ENCODE peak calls at places on chromosomes 3 and 15, in five cellular contexts. One of them, this sample, is unnamed. For H3K4me1, the result is how much of the 10 kb centered on the place peaks cover.

GRCh38 chr3:136728918-136729317 is 23.3 kb downstream of the STAG1 start:
- DNase-seq in endothelial cell of umbilical vein: no peak
- DNase-seq in breast epithelium: no peak
- DNase-seq in HepG2: no peak
- DNase-seq in HCT116: no peak
- DNase-seq in this sample: no peak

GRCh38 chr3:42499478-42499871 is 3.0 kb upstream of the VIPR1 start:
- DNase-seq in endothelial cell of umbilical vein: no peak
- DNase-seq in breast epithelium: peak
- DNase-seq in HepG2: no peak
- DNase-seq in HCT116: no peak
- DNase-seq in this sample: peak

GRCh38 chr15:78536134-78536533 is 4.1 kb upstream of the PSMA4 start:
- DNase-seq in endothelial cell of umbilical vein: no peak
- DNase-seq in breast epithelium: no peak
- DNase-seq in HepG2: no peak
- DNase-seq in HCT116: no peak
- DNase-seq in this sample: no peak

GRCh38 chr15:71596672-71597071 is 213.7 kb upstream of the NR2E3 start:
- DNase-seq in endothelial cell of umbilical vein: no peak
- DNase-seq in breast epithelium: peak
- DNase-seq in HepG2: no peak
- DNase-seq in HCT116: no peak
- DNase-seq in this sample: peak

GRCh38 chr3:41701196-41701698 is 260.7 kb downstream of the ULK4 start:
- DNase-seq in endothelial cell of umbilical vein: peak
- DNase-seq in breast epithelium: no peak
- DNase-seq in HepG2: no peak
- DNase-seq in HCT116: no peak
- DNase-seq in this sample: no peak

GRCh38 chr3:66215106-66215505 is 5.7 kb upstream of the SLC25A26 start:
- DNase-seq in endothelial cell of umbilical vein: no peak
- DNase-seq in breast epithelium: no peak
- DNase-seq in HepG2: peak
- DNase-seq in HCT116: no peak
- DNase-seq in this sample: no peak

GRCh38 chr15:63601727-63602185 is 4.6 kb downstream of the FBXL22 start:
- DNase-seq in endothelial cell of umbilical vein: no peak
- DNase-seq in breast epithelium: no peak
- DNase-seq in HepG2: no peak
- DNase-seq in HCT116: no peak
- DNase-seq in this sample: no peak

GRCh38 chr15:90342655-90343054 is 9.4 kb upstream of the ZNF774 start:
- DNase-seq in endothelial cell of umbilical vein: peak
- DNase-seq in breast epithelium: no peak
- DNase-seq in HepG2: no peak
- DNase-seq in HCT116: no peak
- DNase-seq in this sample: no peak

GRCh38 chr3:14962762-14963161 is 15.4 kb downstream of the NR2C2 start:
- DNase-seq in endothelial cell of umbilical vein: no peak
- DNase-seq in breast epithelium: no peak
- DNase-seq in HepG2: no peak
- DNase-seq in HCT116: no peak
- DNase-seq in this sample: no peak

GRCh38 chr3:151393961-151394360 is 9.4 kb upstream of the P2RY12 start:
- DNase-seq in endothelial cell of umbilical vein: no peak
- DNase-seq in breast epithelium: no peak
- DNase-seq in HepG2: no peak
- DNase-seq in HCT116: no peak
- DNase-seq in this sample: no peak

DNA sequence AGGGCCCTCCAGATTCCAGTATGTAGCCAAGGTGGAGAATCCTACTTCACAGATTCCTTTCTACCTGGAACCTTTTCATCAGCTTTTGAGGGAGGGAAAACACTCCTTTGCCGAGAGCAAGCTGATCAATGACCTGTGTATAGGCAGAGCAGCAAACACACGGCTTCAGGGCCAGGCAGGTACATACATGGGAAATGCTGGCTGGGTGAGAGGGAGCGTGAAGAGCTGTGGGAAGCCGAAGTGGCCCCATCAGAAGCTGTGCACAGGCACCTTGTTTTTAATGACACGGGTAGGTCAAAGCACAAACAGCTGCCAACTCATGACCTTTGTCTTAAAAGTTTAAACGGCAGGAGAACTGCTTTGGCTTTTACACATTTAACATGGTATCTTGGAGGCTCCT is 25.3 kb downstream of the STARD5 start:
- DNase-seq in endothelial cell of umbilical vein: no peak
- DNase-seq in breast epithelium: no peak
- DNase-seq in HepG2: no peak
- DNase-seq in HCT116: no peak
- DNase-seq in this sample: no peak
- H3K4me1 ChIP-seq in endothelial cell of umbilical vein: under half
- H3K4me1 ChIP-seq in breast epithelium: under half
- H3K4me1 ChIP-seq in HepG2: under half
- H3K4me1 ChIP-seq in HCT116: under half
- H3K4me1 ChIP-seq in this sample: under half

DNA sequence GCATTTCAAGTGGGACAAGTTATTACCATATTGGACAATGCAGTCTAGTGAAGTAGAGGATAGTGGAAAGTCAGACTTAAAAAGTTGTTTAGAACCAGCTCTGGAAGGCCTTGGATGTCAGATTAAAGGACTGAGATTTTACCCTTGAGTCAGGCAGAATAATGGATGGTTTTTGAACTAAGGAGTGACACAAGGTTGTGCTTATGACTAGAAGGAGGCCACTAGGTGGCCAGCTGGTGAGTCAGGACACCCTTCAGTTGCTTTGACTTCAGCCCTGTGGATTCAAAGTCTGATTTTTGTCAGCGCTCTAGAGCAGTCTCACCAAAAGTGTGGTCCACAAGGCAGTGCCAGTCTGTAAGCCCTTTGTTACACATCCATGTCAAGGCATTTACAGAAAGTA is 3.8 kb upstream of the GABPB1 start:
- DNase-seq in endothelial cell of umbilical vein: peak
- DNase-seq in breast epithelium: no peak
- DNase-seq in HepG2: peak
- DNase-seq in HCT116: peak
- DNase-seq in this sample: no peak
- TF ChIP-seq POLR2AphosphoS5 in endothelial cell of umbilical vein: no peak
- TF ChIP-seq POLR2AphosphoS5 in breast epithelium: no peak
- TF ChIP-seq POLR2AphosphoS5 in HepG2: no peak
- TF ChIP-seq POLR2AphosphoS5 in HCT116: no peak
- TF ChIP-seq POLR2AphosphoS5 in this sample: no peak

DNA sequence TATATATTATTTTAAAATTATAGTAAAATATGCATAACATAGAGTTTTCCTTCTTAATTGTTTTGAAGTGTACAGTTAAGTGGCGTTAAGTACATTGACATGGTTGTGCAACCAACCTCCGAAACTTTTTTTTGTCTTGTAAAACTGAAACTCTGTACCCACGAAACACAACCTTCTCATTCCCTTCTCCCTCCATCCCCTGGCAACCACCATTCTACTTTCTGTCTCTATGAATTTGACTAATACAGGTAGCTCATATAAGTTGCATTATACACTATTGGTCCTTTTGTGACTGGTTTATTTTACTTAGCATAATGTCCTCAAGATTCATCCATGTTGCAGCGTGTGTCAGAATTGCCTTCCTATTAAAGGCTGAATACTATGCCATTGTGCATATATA is 179.4 kb downstream of the SATB1 start:
- DNase-seq in endothelial cell of umbilical vein: no peak
- DNase-seq in breast epithelium: no peak
- DNase-seq in HepG2: no peak
- DNase-seq in HCT116: no peak
- DNase-seq in this sample: no peak
- H3K4me1 ChIP-seq in endothelial cell of umbilical vein: under half
- H3K4me1 ChIP-seq in breast epithelium: under half
- H3K4me1 ChIP-seq in HepG2: under half
- H3K4me1 ChIP-seq in HCT116: under half
- H3K4me1 ChIP-seq in this sample: under half

GRCh38 chr15:79812536-79812935 is 84.3 kb downstream of the MTHFS start:
- DNase-seq in endothelial cell of umbilical vein: no peak
- DNase-seq in breast epithelium: no peak
- DNase-seq in HepG2: no peak
- DNase-seq in HCT116: no peak
- DNase-seq in this sample: no peak

GRCh38 chr15:79815468-79815867 is 81.3 kb downstream of the MTHFS start:
- DNase-seq in endothelial cell of umbilical vein: no peak
- DNase-seq in breast epithelium: no peak
- DNase-seq in HepG2: no peak
- DNase-seq in HCT116: no peak
- DNase-seq in this sample: no peak

GRCh38 chr15:79816565-79816964 is 80.2 kb downstream of the MTHFS start:
- DNase-seq in endothelial cell of umbilical vein: no peak
- DNase-seq in breast epithelium: no peak
- DNase-seq in HepG2: no peak
- DNase-seq in HCT116: no peak
- DNase-seq in this sample: no peak

DNA sequence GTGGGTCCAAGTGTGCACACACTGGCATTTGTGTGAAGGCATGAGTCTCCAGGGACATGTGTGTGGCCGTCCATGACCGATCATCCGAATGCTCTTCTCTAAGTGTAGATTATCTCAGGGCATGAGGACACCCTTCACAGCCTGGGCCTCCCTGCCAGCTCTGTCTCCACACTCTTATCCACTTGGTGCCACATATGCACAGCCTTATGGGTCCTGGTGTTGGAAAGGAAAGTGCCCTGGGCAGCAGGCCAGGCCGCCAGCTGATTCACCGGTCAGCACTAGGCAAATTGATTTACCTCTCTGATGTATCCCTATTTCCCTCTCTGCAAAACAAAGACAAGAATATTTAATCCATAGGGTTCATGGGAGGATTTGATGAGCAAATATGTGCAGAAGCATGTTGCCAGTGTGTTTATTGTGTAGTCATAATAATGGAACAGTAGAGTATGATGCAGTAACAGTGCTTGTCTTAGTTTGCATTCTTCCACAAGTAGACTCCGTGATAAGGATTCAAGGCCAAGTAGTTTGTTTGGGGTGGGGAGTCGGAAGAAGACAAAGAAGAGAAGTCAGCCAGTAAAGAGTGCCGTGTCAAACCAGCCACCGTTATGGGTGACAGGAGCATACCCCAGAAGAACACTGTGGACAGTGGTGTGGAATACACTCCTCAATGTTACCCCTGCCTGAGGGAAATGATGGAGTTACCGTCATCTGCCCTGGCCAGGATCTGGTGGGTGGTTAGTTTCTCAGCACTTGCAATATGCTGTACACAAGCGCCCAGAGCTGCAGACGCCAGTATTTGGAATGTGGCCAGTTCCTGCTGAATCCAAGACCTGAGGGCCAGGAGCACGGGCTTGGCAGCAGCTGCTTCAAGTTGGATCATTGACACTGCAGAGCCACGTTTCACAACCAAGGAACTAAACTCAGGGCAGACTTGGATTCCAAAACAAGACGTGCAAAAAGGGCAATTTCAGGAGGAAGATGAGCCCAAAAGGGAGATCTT is 85.1 kb downstream of the MTHFS start:
- DNase-seq in endothelial cell of umbilical vein: no peak
- DNase-seq in breast epithelium: peak
- DNase-seq in HepG2: no peak
- DNase-seq in HCT116: no peak
- DNase-seq in this sample: peak
- TF ChIP-seq POLR2AphosphoS5 in endothelial cell of umbilical vein: no peak
- TF ChIP-seq POLR2AphosphoS5 in breast epithelium: no peak
- TF ChIP-seq POLR2AphosphoS5 in HepG2: no peak
- TF ChIP-seq POLR2AphosphoS5 in HCT116: no peak
- TF ChIP-seq POLR2AphosphoS5 in this sample: no peak

DNA sequence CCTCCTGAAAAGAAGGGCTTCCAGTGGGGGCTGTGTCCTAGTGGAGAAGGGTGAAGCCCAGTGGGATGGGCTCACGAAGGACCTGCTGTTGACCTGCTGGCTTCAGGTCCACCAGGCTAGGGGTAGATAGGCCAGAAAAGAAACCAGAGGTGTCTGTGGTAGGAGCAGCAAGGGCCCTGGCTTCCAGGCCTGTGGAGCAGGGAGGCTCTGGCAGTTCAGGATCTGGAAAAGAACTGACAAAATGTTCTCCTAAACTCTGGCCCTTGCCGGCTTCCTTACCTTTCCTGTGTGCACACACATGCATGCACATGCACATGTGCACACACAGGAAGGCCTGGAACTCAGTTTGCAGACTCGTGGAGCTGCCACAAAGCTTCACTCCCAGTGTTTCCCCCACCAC is 49.7 kb downstream of the ABHD2 start:
- DNase-seq in endothelial cell of umbilical vein: no peak
- DNase-seq in breast epithelium: no peak
- DNase-seq in HepG2: no peak
- DNase-seq in HCT116: no peak
- DNase-seq in this sample: no peak
- H3K4me1 ChIP-seq in endothelial cell of umbilical vein: under half
- H3K4me1 ChIP-seq in breast epithelium: under half
- H3K4me1 ChIP-seq in HepG2: half or more
- H3K4me1 ChIP-seq in HCT116: under half
- H3K4me1 ChIP-seq in this sample: half or more

DNA sequence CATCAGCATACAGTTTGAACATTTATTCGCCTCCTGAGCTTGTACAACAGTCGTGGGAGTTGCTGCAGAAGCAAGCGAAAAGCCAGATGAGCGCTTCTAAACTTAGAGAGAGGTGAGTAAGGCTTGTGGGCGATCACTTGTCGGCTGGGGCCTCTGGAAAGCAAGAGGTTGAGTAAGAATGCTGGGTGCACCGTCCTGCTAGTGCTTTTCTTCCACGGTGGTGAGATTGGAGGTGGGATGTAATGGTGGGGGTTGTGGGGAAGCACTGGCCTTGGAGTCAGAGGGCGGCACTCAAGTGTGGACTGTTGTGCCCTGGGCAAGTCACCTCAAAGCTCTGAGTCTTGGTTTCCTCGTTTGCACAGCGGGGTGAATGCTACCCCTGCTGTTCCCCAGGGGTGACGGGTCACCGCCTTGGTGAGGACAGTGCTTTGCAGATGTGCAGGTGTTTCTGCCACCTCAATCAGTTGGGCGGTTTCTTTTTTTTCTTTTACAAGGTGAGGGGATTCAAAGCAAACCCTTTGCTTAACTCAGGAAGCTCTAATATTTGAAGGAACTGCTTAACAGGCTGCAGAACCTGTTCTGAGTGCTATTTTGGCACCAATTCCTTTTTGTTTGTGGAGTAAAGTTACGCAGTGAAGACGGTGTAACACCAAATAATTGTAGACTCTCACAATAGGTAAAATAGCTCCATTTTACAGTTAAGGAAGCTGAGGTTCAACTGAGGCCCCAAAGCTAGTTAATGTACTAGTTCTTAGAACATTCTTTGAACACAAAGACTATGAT is 6.8 kb downstream of the GHRL start:
- DNase-seq in endothelial cell of umbilical vein: no peak
- DNase-seq in breast epithelium: no peak
- DNase-seq in HepG2: no peak
- DNase-seq in HCT116: no peak
- DNase-seq in this sample: no peak
- TF ChIP-seq POLR2AphosphoS5 in endothelial cell of umbilical vein: no peak
- TF ChIP-seq POLR2AphosphoS5 in breast epithelium: no peak
- TF ChIP-seq POLR2AphosphoS5 in HepG2: no peak
- TF ChIP-seq POLR2AphosphoS5 in HCT116: no peak
- TF ChIP-seq POLR2AphosphoS5 in this sample: no peak

This sample was measured in stomach.